ENCODE peak calls at places on chromosomes 7 and 10, in nine cellular contexts. X, E, F, O, T, D, Y, I and B are unnamed samples.

GRCh38 chr7:127692200-127692599 is 40.2 kb downstream of the SND1 start:
- DNase-seq in D (no peak), I (no peak), F (no peak), Y (no peak), T (no peak), O (no peak), X (no peak), E (no peak), B (no peak)

GRCh38 chr10:100928039-100928438 is 15.3 kb downstream of the SLF2 start:
- DNase-seq in F (no peak), T (no peak), X (no peak), D (no peak), E (no peak), Y (no peak), O (no peak), I (no peak), B (no peak)

GRCh38 chr10:23156447-23157150 is 35.5 kb upstream of the PTF1A start:
- DNase-seq in I (no peak), Y (no peak), T (no peak), D (no peak), F (no peak), E (no peak), O (no peak), X (no peak), B (no peak)

GRCh38 chr10:124319926-124320391 is 98.8 kb downstream of the OAT start:
- DNase-seq in D (no peak), X (peak), Y (no peak), E (no peak), I (no peak), T (no peak), O (peak), F (no peak), B (no peak)

GRCh38 chr10:127797339-127797738 is 60.4 kb downstream of the FOXI2 start:
- DNase-seq in F (no peak), I (peak), X (no peak), T (no peak), E (no peak), D (no peak), O (no peak), Y (no peak), B (no peak)

GRCh38 chr10:113021268-113022028 is 71.4 kb downstream of the TCF7L2 start:
- DNase-seq in T (no peak), X (no peak), F (no peak), I (peak), D (no peak), Y (no peak), O (peak), E (peak), B (no peak)

GRCh38 chr10:43479275-43479674 is 42.4 kb downstream of the ZNF487 start:
- DNase-seq in F (no peak), D (no peak), O (no peak), T (no peak), I (no peak), X (peak), Y (peak), E (no peak), B (no peak)

GRCh38 chr10:18984531-18984930 is 64.1 kb upstream of the MALRD1 start:
- DNase-seq in F (no peak), Y (no peak), X (no peak), T (no peak), E (no peak), I (no peak), O (no peak), D (no peak), B (no peak)

GRCh38 chr10:124629842-124630241 is 114.3 kb downstream of the FAM53B start:
- DNase-seq in Y (no peak), F (no peak), E (no peak), X (no peak), T (no peak), I (no peak), O (no peak), D (no peak), B (no peak)

GRCh38 chr10:30747633-30748032 is 118.1 kb upstream of the LYZL2 start:
- DNase-seq in X (no peak), D (no peak), T (no peak), F (no peak), E (no peak), Y (no peak), O (no peak), I (no peak), B (no peak)

GRCh38 chr10:110209926-110210662 is 2.7 kb downstream of the MXI1 start:
- DNase-seq in X (no peak), F (peak), Y (no peak), E (peak), I (peak), T (peak), O (peak), D (peak), B (no peak)

GRCh38 chr10:11177926-11178453 is 160.3 kb downstream of the CELF2 start:
- DNase-seq in D (peak), E (peak), F (no peak), T (no peak), O (no peak), X (no peak), I (no peak), Y (no peak), B (no peak)

GRCh38 chr10:11181996-11182395 is 164.3 kb downstream of the CELF2 start:
- DNase-seq in O (no peak), E (peak), F (peak), Y (no peak), T (no peak), X (no peak), I (no peak), D (no peak), B (no peak)

GRCh38 chr10:11179231-11180105 is 161.8 kb downstream of the CELF2 start:
- DNase-seq in O (no peak), X (no peak), F (no peak), E (no peak), Y (no peak), D (no peak), I (no peak), T (no peak), B (no peak)

GRCh38 chr10:11178606-11179221 is 161.0 kb downstream of the CELF2 start:
- DNase-seq in T (no peak), F (no peak), O (no peak), I (peak), D (peak), E (peak), X (peak), Y (peak), B (no peak)

GRCh38 chr10:11180228-11180627 is 162.6 kb downstream of the CELF2 start:
- DNase-seq in Y (no peak), E (no peak), I (no peak), O (no peak), F (no peak), X (no peak), D (peak), T (no peak), B (no peak)
- H3K4me3 ChIP-seq in Y (no peak), E (no peak), I (no peak), O (no peak), F (no peak), X (no peak), D (peak), T (no peak), B (no peak)

DNA sequence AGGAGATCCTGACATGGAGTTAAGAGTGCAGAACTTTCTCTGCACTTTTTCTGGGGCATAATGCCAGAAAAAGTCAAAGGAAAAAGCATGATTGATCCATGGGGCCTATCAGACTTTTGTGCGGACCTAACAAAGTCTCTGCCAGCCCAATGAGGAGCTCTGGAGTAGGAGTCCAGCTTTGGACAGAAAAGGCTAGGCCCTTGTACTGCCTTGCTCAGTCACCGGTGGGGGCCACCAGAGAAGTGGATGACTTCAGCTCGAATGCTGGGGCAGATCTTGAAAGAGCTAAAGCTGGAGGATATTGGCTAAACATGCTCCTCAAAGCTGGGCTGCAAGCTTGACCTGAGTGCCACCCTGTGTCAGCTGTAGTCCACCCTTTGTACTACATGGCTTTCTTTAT is 2.8 kb upstream of the ZC3HAV1 start:
- DNase-seq in O (no peak), X (no peak), Y (no peak), F (no peak), I (no peak), D (no peak), T (no peak), E (no peak), B (no peak)
- H3K4me3 ChIP-seq in O (no peak), X (no peak), Y (no peak), F (no peak), I (no peak), D (no peak), T (no peak), E (no peak), B (no peak)

GRCh38 chr7:1296727-1297475 is 64.2 kb downstream of the UNCX start:
- DNase-seq in O (no peak), E (no peak), I (no peak), D (peak), T (no peak), X (no peak), Y (no peak), F (peak), B (no peak)

GRCh38 chr7:1298938-1299885 is 66.5 kb downstream of the UNCX start:
- DNase-seq in F (peak), O (no peak), T (no peak), E (peak), X (no peak), I (no peak), Y (no peak), D (no peak), B (no peak)

GRCh38 chr7:1298051-1298937 is 65.6 kb downstream of the UNCX start:
- DNase-seq in O (no peak), T (no peak), I (no peak), Y (no peak), D (peak), X (no peak), F (peak), E (no peak), B (no peak)

GRCh38 chr7:1295776-1296726 is 63.4 kb downstream of the UNCX start:
- DNase-seq in D (peak), O (no peak), E (no peak), F (peak), Y (no peak), X (no peak), I (no peak), T (no peak), B (no peak)

GRCh38 chr7:1297476-1297972 is 64.9 kb downstream of the UNCX start:
- DNase-seq in Y (no peak), X (no peak), T (no peak), D (no peak), E (no peak), F (peak), O (no peak), I (no peak), B (no peak)
- H3K4me3 ChIP-seq in Y (no peak), X (no peak), T (no peak), D (no peak), E (no peak), F (no peak), O (no peak), I (no peak), B (no peak)

DNA sequence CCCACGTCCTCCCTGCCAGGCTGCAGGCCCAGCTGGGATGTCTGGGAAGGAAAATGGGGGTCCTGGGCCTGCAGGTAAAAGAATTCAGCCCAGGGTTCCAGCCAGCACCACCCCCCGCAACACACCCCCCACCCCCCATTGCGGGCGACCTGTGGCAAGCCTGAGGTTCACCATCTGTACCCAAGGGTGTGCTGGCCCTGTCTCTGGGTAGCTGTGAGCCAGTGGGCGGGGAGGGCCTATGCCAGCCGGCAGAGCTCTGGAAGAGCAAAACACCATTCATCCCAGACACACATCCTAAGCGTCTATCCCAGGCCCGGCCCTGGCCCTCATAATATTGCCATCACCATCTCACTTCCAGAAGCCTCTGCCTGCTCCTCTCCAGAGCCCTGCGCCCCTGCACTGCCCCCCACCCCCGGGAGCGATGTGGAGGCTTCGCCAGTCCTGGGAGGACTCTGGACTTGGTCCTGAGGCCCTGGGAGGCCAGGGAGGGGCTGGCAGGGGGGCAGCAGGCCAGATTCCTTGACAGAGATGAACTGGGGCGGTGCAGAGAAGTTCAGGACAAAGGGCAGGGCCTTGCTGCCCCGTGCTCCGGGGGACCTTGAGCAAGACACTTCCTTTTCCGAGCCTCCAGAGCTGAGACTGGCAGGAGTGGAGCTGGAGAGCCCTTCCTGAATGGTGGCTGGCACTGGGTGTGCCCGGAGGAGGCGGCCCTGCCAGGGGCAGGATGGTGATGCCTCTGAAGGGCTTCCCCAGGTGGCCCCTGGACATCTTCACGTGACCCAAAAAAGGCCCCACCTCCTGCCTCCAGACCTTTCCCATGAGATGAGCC is 8.7 kb upstream of the TTYH3 start:
- DNase-seq in F (no peak), O (peak), X (no peak), Y (no peak), I (no peak), E (peak), D (peak), T (no peak), B (no peak)
- H3K4me3 ChIP-seq in F (no peak), O (no peak), X (no peak), Y (no peak), I (no peak), E (no peak), D (no peak), T (no peak), B (no peak)